ENCODE peak calls at places on chromosome 19, in ten cellular contexts. T is right atrium auricular region; R is tibial nerve; V is adrenal gland; D is cardiac muscle cell; I is breast epithelium; O is colonic mucosa; B is uterus; W is CD8-positive, alpha-beta memory T cell; K is hepatocyte. S is an unnamed sample.

GRCh38 chr19:46813570-46814358 is 25.4 kb upstream of the SLC1A5 start:
- DNase-seq in B (peak; percentile 79), I (peak; percentile 95), K (no peak), T (peak; percentile 69), R (peak; percentile 81), W (no peak), O (peak; percentile 50), V (peak; percentile 61), D (no peak), S (no peak)

GRCh38 chr19:16527971-16528521 is 14.2 kb downstream of the CHERP start:
- DNase-seq in B (no peak), T (no peak), W (peak; percentile 24), I (no peak), D (peak; percentile 20), O (no peak), K (no peak), V (peak; percentile 42), R (no peak), S (peak; percentile 39)

GRCh38 chr19:19997656-19998268 is 41.5 kb downstream of the ZNF682 start:
- DNase-seq in B (no peak), D (peak; percentile 14), W (peak; percentile 27), K (no peak), O (no peak), I (peak; percentile 60), T (no peak), V (peak; percentile 7), R (no peak), S (peak; percentile 31)

GRCh38 chr19:33481863-33482262 is 39.7 kb downstream of the PEPD start:
- DNase-seq in T (no peak), K (no peak), R (no peak), D (no peak), I (no peak), O (no peak), V (no peak), W (no peak), B (no peak), S (no peak)

GRCh38 chr19:41869374-41869955 is 7.6 kb upstream of the CD79A start:
- DNase-seq in T (no peak), O (no peak), K (no peak), V (no peak), D (no peak), I (no peak), W (no peak), B (no peak), R (no peak), S (no peak)

GRCh38 chr19:1947651-1948209 is 6.8 kb downstream of the CSNK1G2 start:
- DNase-seq in I (no peak), T (no peak), D (no peak), V (peak; percentile 75), K (no peak), R (no peak), W (no peak), B (no peak), O (no peak), S (no peak)

GRCh38 chr19:32671883-32672282 is 3.1 kb downstream of the ANKRD27 start:
- DNase-seq in B (no peak), D (no peak), W (no peak), I (no peak), O (no peak), T (no peak), K (no peak), R (no peak), V (no peak), S (no peak)

GRCh38 chr19:35509861-35510625 is 3.4 kb downstream of the DMKN start:
- DNase-seq in V (peak; percentile 72), T (peak; percentile 73), W (peak; percentile 64), B (peak; percentile 81), I (peak; percentile 78), O (peak; percentile 84), R (peak; percentile 66), D (peak; percentile 93), K (peak; percentile 93), S (peak; percentile 53)

GRCh38 chr19:17860993-17861360 is 1.3 kb downstream of the RPL18A start:
- DNase-seq in I (no peak), K (no peak), D (no peak), W (no peak), R (no peak), T (no peak), B (no peak), O (no peak), V (no peak), S (no peak)

GRCh38 chr19:16850133-16850532 is 20.9 kb downstream of the SIN3B start:
- DNase-seq in I (no peak), K (no peak), O (no peak), T (no peak), R (no peak), B (no peak), V (no peak), W (no peak), D (no peak), S (no peak)

GRCh38 chr19:5154799-5155426 is 185.7 kb downstream of the PTPRS start:
- DNase-seq in W (no peak), K (no peak), B (no peak), T (no peak), D (no peak), R (no peak), V (no peak), O (no peak), I (no peak), S (no peak)

GRCh38 chr19:42207767-42208259 is 9.7 kb downstream of the DEDD2 start:
- DNase-seq in B (no peak), O (no peak), V (no peak), T (no peak), W (peak; percentile 42), R (no peak), I (no peak), K (no peak), D (no peak), S (no peak)

GRCh38 chr19:11708457-11708856 is 30.3 kb downstream of the ZNF823 start:
- DNase-seq in D (no peak), B (no peak), W (no peak), K (no peak), R (no peak), I (no peak), V (no peak), O (no peak), T (no peak), S (no peak)
- H3K27ac ChIP-seq in D (no peak overlapping the region), B (no peak overlapping the region), W (no peak overlapping the region), K (no peak overlapping the region), R (no peak overlapping the region), I (no peak overlapping the region), V (no peak overlapping the region), O (no peak overlapping the region), T (no peak overlapping the region), S (no peak overlapping the region)

GRCh38 chr19:13923194-13923987 is 14.8 kb downstream of the PODNL1 start:
- DNase-seq in V (no peak), K (no peak), T (no peak), O (no peak), I (no peak), B (no peak), D (no peak), W (no peak), R (no peak), S (no peak)

GRCh38 chr19:13918726-13919411 is 12.9 kb downstream of the CC2D1A start:
- DNase-seq in R (no peak), K (no peak), T (no peak), W (no peak), D (no peak), V (no peak), B (no peak), I (no peak), O (no peak), S (no peak)

GRCh38 chr19:13917888-13918406 is 11.9 kb downstream of the CC2D1A start:
- DNase-seq in W (no peak), T (no peak), R (no peak), K (no peak), B (no peak), V (peak; percentile 41), D (no peak), O (no peak), I (no peak), S (no peak)

GRCh38 chr19:13920940-13921744 is 15.1 kb downstream of the CC2D1A start:
- DNase-seq in W (no peak), R (peak; percentile 38), T (no peak), V (peak; percentile 30), K (no peak), O (no peak), D (no peak), I (no peak), B (no peak), S (no peak)

DNA sequence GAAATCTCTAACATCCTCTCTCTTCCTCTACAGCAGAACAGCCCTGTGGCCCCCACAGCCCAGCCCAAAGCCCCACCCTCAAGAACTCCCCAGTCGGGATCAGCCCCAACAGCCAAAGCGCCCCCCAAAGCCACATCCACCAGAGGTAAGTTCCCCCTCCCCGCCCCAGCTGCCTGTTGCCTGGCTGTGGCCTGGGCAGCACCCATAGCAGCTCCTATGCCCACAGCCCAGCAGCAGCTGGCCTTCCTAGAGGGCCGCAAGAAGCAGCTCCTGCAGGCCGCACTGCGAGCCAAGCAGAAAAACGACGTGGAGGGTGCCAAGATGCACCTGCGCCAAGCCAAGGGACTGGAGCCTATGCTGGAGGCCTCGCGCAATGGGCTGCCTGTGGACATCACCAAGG is 14.5 kb downstream of the CC2D1A start:
- DNase-seq in D (no peak), R (no peak), O (no peak), B (no peak), V (no peak), T (no peak), W (no peak), I (no peak), K (no peak), S (no peak)
- H3K27ac ChIP-seq in D (no peak overlapping the region), R (no peak overlapping the region), O (no peak overlapping the region), B (no peak overlapping the region), V (no peak overlapping the region), T (no peak overlapping the region), W (no peak overlapping the region), I (no peak overlapping the region), K (no peak overlapping the region), S (no peak overlapping the region)

DNA sequence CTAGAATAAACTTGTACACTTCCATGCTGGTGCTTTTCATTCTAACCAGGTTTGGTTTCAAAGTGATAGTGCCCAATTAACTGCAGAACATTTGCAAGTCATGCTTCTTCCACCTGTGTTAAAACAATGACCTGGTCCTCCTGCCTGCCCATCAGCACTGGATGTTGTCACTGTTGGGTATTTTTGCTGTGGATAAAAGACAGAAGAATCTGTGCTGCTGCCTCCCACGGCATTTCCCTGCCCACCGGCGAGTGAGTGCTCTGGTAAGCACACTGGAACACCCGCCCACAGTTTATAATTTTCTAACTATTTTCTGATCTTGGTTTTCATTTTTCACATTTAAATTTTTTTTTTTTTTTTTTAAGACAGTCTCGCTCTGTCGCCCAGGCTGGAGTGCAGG is 2.3 kb upstream of the AKAP8 start:
- DNase-seq in D (no peak), R (no peak), O (no peak), K (no peak), I (no peak), V (no peak), W (no peak), B (no peak), T (no peak), S (no peak)
- H3K27ac ChIP-seq in D (peak overlapping the region; percentile 90), R (no peak overlapping the region), O (no peak overlapping the region), K (no peak overlapping the region), I (no peak overlapping the region), V (no peak overlapping the region), W (no peak overlapping the region), B (no peak overlapping the region), T (no peak overlapping the region), S (no peak overlapping the region)

DNA sequence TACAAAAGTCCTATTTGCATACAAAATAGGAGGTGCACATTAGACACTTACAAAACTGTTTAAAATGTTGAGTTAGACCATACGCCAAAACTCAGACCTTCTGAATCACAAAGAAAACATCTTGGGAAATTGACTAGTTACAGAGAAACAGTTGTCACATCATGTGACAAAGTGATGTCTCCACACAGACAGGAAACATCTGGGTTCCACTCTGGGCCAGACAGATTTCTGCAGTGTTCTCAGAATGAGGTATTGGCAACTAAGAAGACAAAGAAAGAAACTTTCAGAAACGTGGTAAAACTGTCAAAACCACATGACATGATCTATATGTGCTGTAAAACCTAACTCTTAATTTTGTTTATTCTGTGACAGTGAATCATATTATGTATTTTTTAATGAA is 6.7 kb downstream of the ZNF793 start:
- DNase-seq in B (no peak), D (no peak), I (no peak), T (no peak), O (no peak), R (no peak), K (no peak), V (no peak), W (no peak), S (no peak)
- H3K27ac ChIP-seq in B (no peak overlapping the region), D (no peak overlapping the region), I (no peak overlapping the region), T (no peak overlapping the region), O (no peak overlapping the region), R (no peak overlapping the region), K (no peak overlapping the region), V (no peak overlapping the region), W (no peak overlapping the region), S (no peak overlapping the region)